ENCODE peak calls at places on chromosomes 16 and 17, in five cellular contexts. A is AG04450, V is H7, T is heart left ventricle, O is A673. Q is an unnamed sample.
A peak's percentile ranks its signal among the peaks of the same experiment; 100 is the strongest.

GRCh38 chr17:73066148-73066884 is 26.2 kb downstream of the SLC39A11 start:
- DNase-seq in A (no peak), V (no peak), T (no peak), O (no peak), Q (no peak)

GRCh38 chr16:21626659-21627277 is 25.6 kb downstream of the IGSF6 start:
- DNase-seq in A (peak; percentile 42), V (no peak), T (no peak), O (peak; percentile 91), Q (no peak)

GRCh38 chr17:34567665-34568064 is 11.7 kb upstream of the TMEM132E start:
- DNase-seq in A (no peak), V (peak; percentile 57), T (no peak), O (no peak), Q (no peak)

GRCh38 chr16:85898521-85899442 is at the start of gene IRF8:
- DNase-seq in A (no peak), V (peak; percentile 97), T (peak; percentile 77), O (peak; percentile 27), Q (peak; percentile 91)

GRCh38 chr17:39867084-39867890 is 715 bp upstream of the ZPBP2 start:
- DNase-seq in A (no peak), V (no peak), T (no peak), O (no peak), Q (no peak)

GRCh38 chr16:77212736-77213541 is 13.7 kb downstream of the SYCE1L start:
- DNase-seq in A (no peak), V (peak; percentile 92), T (peak; percentile 66), O (peak; percentile 67), Q (peak; percentile 67)

GRCh38 chr17:61444831-61445230 is 7.4 kb upstream of the TBX4 start:
- DNase-seq in A (no peak), V (no peak), T (no peak), O (no peak), Q (no peak)

GRCh38 chr17:78736526-78737079 is 45.5 kb downstream of the CYTH1 start:
- DNase-seq in A (no peak), V (peak; percentile 57), T (peak; percentile 88), O (no peak), Q (peak; percentile 90)

GRCh38 chr16:89860747-89861304 is 12.6 kb upstream of the TCF25 start:
- DNase-seq in A (no peak), V (peak; percentile 100), T (peak; percentile 54), O (peak; percentile 61), Q (peak; percentile 88)

DNA sequence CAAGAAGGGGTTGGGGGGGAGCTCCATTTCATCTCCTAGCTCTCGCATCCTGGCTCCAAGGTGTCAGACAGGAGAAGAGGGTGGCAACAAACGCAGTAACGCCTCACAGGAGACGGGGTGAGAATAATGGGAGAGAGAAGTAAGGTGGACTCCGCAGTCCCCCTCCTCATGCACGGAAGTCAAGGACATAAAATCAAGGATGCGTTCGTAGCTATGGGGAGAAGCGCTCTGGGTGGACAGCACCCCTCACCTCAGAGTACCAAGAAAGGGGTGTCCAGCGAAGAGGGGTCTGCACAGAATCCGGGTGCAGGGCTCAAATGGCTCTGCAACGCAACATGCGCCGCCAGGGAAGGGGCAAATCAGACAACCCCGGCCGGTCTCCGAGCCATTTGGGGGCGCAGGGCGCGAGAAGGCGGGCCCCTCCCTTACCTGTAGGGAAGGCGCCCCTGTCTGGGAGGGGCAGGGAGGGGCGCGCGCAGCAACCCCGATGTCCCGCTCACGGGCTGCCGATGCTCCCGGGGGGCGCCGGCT is 551 bp downstream of the HDAC5 start:
- DNase-seq in A (no peak), V (peak; percentile 65), T (no peak), O (no peak), Q (no peak)
- H3K4me3 ChIP-seq in A (peak overlapping the region; percentile 82), V (peak overlapping the region; percentile 75), T (peak overlapping the region; percentile 98), O (peak overlapping the region; percentile 64), Q (peak overlapping the region; percentile 69)

DNA sequence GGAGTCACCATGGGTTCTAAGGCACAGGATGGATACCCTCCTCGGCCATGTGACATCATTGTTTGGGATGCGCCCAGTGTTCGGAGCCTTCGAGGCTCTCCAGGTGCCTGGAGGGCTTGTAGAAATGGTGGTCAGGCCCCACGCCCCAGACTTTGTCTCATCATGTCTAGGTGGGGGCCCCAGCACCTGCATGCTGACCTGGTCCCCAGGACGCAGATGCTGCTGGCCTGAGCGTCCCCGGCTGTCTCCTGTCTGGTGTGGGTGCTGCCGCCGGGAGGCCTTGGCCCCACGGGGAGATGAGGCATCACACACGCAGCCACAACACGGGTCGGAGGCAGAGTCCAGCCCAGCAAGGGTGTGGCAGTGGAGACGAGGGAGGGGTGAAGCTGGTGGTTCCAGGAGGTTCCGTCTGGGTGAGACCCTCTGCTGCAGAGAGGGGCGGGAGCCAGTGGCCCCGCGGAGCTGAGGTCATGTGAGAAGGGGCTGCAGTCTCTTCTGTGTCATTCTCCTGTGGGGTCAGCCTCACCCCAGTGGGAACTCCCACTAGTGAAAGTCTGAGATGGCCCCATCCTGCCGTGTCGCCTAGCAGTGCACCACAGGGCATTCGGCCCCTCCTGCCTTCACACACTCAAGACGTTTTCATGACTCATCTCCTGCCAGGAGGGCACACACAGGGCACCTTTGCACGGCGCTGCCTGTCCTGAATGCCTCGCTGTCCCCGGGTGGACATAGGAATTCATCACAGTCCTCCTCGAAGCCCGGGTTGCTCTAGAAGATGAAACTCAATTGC is 46.6 kb downstream of the JPH3 start:
- DNase-seq in A (no peak), V (no peak), T (no peak), O (no peak), Q (no peak)
- H3K4me3 ChIP-seq in A (no peak overlapping the region), V (no peak overlapping the region), T (no peak overlapping the region), O (no peak overlapping the region), Q (no peak overlapping the region)

DNA sequence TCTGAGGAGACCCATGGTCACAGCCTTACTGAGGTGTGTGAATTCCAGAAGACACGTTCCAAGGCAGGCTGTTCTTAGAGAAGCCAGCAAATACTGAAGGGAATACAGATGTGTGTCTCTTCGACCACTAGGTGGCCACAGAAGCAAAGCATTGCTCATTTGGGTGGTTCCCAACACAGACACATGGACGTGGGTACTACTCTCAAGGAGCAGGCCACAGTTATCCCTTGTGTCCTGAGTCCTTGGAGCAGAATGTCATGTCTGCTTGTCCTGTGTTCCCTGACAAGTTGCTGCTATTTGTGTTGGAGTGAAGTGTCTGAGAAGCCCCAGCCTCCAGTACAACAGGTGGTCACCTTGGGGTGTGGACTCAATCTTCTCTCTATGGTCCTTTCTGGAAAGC is 30.3 kb downstream of the HMOX2 start:
- DNase-seq in A (no peak), V (peak; percentile 82), T (peak; percentile 64), O (peak; percentile 84), Q (peak; percentile 58)
- H3K4me3 ChIP-seq in A (no peak overlapping the region), V (no peak overlapping the region), T (no peak overlapping the region), O (no peak overlapping the region), Q (no peak overlapping the region)

DNA sequence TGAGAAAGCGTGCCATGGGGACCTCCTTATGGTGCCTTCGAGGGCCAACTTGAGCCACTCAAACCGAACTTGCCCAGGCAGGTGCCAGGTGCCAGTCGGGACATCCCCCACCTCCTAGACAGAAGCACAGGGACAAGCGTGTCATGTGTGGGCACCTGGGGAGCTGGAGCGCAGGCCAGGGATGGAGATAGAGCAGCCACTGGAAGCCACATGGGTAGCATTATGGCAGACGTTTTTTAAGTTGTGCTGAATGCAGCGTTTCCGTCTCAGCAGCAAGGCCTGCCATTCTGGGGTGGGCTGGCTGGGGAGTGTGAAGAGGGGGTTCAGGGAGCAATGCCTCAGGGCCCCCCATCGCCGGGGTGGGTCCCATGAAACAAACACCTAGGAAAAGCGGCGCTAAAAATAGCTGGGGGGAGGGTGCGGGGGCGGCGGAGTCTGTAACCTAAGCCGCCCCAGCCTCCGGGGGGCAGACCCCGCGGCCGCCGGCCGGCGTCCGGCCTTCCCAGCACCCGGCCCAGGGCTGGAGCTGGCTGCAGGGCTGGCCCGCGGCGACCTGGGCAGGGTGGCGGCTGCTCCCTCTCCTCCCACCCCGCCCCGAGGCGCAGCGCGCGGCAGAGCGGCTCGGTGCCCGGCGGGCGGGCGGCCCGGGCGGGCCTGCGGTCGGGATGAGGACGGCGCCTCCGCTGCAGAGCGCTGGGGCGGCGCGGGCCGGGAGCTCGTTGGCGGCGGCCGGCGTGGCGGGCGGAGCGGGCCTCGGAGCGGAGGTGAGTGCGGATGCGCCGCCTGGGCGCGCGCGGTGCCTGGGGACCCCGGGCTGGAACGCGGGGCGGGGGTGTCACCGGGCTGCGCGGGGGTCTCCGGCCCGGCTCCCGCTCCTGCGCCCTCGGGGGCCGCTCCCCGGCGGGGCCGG is at the start of gene ZNF469:
- DNase-seq in A (no peak), V (peak; percentile 93), T (peak; percentile 30), O (no peak), Q (peak; percentile 40)
- H3K4me3 ChIP-seq in A (peak within 1 kb of the TSS; percentile 79), V (peak within 1 kb of the TSS; percentile 28), T (peak within 1 kb of the TSS; percentile 47), O (no peak within 1 kb of the TSS), Q (peak within 1 kb of the TSS; percentile 16)

Q was measured in Caco-2.